ENCODE peak calls at places on chromosomes 12 and 14, in nine cellular contexts. T is IMR-90, B is GM12865, I is MG63, A is ovary, O is astrocyte of the spinal cord, U is adipocyte, Y is cardiac fibroblast, V is neuronal stem cell. E is an unnamed sample.

GRCh38 chr12:79776111-79776510 is 85.3 kb upstream of the PAWR start:
- DNase-seq in T (peak), B (no peak), I (no peak), A (no peak), O (peak), U (peak), Y (peak), V (no peak), E (no peak)

GRCh38 chr14:95394981-95395737 is 75.5 kb upstream of the CLMN start:
- DNase-seq in T (no peak), B (peak), I (peak), A (no peak), O (no peak), U (no peak), Y (no peak), V (no peak), E (no peak)

GRCh38 chr14:62451221-62451620 is 594.0 kb downstream of the KCNH5 start:
- DNase-seq in T (no peak), B (no peak), I (no peak), A (no peak), O (no peak), U (no peak), Y (no peak), V (no peak), E (no peak)

GRCh38 chr12:54431911-54432814 is 13.1 kb upstream of the ITGA5 start:
- DNase-seq in T (peak), B (no peak), I (peak), A (peak), O (peak), U (no peak), Y (peak), V (no peak), E (no peak)

GRCh38 chr12:45232771-45233372 is 17.0 kb downstream of the ANO6 start:
- DNase-seq in T (peak), B (peak), I (peak), A (no peak), O (peak), U (peak), Y (peak), V (no peak), E (peak)

GRCh38 chr14:29518335-29518734 is 409.3 kb downstream of the PRKD1 start:
- DNase-seq in T (peak), B (no peak), I (no peak), A (no peak), O (peak), U (peak), Y (peak), V (no peak), E (no peak)

GRCh38 chr12:110794623-110795280 is 52.0 kb upstream of the CCDC63 start:
- DNase-seq in T (no peak), B (peak), I (peak), A (no peak), O (no peak), U (peak), Y (peak), V (no peak), E (no peak)

GRCh38 chr12:11814362-11814761 is 164.9 kb downstream of the ETV6 start:
- DNase-seq in T (peak), B (no peak), I (peak), A (no peak), O (peak), U (peak), Y (peak), V (no peak), E (no peak)

DNA sequence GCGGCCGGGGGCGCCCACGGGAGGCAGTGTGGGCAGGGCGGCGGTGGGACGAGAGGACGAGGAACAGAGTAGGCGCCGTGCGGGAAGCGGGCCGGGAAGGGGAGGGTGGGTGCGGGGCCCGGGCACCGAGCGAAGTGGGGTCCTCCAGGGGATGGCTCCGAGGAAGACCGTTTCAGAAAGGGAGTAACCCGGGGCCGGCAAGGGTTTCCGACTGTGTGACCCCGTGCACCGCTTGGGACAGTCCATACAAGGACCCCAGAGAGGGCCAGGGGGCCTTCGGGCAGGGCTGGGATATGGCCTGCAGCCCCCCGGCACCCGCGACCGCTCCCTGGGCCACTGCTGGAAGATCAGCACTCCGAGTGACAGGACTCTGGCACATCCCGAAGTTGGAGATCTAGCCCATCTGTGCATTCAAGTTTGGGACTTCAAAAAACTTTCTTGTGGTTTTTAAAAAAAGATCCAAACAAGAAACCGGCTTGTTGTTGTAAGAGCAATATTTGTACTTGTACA is 448 bp downstream of the TSPAN9 start:
- DNase-seq in T (peak), B (no peak), I (peak), A (peak), O (peak), U (peak), Y (peak), V (no peak), E (no peak)
- H3K4me3 ChIP-seq in T (peak), B (peak), I (peak), A (peak), O (peak), U (peak), Y (peak), V (peak), E (peak)

DNA sequence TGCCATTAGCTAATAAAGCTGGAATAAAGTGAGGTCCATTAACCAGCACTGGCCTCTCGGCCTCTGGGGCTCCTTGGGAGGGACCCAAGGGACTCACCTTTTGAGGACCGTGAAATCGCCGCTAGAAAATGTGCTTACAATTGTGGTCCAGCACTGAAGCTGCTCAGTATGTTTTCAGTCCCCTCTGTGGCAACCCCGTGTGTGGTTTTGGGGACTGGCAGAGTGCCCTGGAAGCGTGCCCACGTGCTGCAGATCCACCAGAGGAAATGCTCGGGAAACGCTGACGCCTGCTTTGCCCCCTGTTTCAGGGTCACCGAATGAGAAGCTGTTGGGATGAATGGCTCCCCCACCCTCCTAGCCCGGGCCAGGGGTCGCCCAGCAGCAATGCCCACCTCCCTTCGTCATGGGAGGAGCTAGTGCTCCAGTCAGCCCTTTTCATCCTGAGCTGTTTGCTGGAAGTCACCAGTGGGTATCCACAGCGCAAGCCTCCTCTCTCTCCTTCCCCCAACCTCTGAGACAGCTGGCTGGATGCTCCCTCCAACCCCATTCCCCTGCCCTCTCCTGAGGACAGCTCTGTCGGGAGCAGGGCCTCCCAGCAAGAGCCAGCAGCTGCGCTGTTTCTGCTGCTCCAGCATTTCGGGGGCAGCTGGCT is 33.1 kb upstream of the PPP1R13B start:
- DNase-seq in T (peak), B (no peak), I (peak), A (peak), O (peak), U (peak), Y (peak), V (no peak), E (no peak)
- H3K4me3 ChIP-seq in T (no peak), B (no peak), I (no peak), A (peak), O (no peak), U (peak), Y (peak), V (no peak), E (no peak)

GRCh38 chr12:6966351-6966750 is 4.1 kb downstream of the PHB2 start:
- DNase-seq in T (no peak), B (peak), I (no peak), A (no peak), O (no peak), U (no peak), Y (no peak), V (no peak), E (no peak)

GRCh38 chr12:6967548-6968100 is 2.8 kb downstream of the PHB2 start:
- DNase-seq in T (no peak), B (no peak), I (no peak), A (peak), O (no peak), U (no peak), Y (no peak), V (no peak), E (no peak)

GRCh38 chr12:6965714-6966113 is 4.8 kb downstream of the PHB2 start:
- DNase-seq in T (no peak), B (peak), I (no peak), A (no peak), O (no peak), U (no peak), Y (no peak), V (no peak), E (no peak)

GRCh38 chr12:6970096-6970527 is 352 bp downstream of the PHB2 start:
- DNase-seq in T (no peak), B (peak), I (peak), A (peak), O (no peak), U (no peak), Y (no peak), V (no peak), E (peak)

DNA sequence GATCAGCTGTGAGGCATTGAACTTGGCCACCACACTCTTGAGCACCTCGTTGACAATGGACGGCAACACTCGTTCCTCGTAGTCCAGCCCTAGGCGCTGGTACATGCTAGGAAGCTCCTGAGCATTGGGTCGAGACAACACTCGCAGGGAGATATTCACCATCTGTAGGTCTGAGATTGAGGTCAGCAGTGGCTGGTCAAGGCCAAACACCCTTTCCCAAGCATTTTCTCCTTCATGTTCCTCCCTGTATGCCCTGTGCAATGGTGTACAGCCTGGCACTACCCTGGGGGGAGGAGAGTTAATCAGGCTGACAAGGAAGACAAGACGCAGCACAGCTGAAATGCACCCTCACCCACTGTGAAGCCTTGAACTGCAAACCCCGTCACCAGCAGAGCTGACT is 2.0 kb downstream of the PHB2 start:
- DNase-seq in T (no peak), B (no peak), I (no peak), A (peak), O (no peak), U (no peak), Y (no peak), V (no peak), E (no peak)
- H3K4me3 ChIP-seq in T (no peak), B (peak), I (no peak), A (no peak), O (no peak), U (peak), Y (no peak), V (no peak), E (no peak)

DNA sequence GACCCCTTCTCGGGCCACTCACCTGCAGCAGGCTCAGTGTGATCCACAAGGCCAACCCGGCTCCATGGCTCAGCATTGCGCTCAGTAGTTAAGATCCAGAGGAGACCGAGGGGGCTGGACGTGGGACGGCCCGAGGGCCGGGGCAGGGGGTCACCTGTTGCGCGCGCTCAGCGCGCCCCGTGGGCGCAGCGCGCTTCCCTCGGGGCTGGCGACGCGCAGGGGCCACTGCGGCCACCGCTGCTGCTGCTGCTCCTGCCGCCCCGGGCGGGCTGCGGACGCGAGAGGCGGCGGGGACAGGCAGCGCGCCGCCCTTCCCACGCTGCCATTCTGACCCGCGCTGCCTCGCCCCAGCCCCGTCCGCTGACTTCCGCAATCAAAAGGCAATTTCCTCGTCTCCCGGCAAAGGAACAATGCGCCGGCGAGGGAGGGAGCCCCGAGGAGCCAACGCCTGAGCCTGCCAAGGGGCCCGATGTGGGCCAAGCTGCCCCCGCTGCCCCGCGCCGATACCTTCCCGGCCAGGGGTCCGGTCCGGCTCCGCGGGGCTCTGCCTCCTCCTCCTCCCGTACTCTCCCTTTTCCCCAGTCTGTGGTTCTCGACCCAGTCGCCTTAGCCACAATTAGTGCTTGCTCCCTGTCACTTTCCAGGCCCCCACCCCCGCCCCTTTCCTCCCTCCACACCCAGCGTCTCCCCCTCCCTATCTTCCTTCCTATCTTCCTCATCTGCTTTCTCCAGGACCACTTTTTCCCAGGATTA is 27.3 kb downstream of the PTPRB start:
- DNase-seq in T (no peak), B (no peak), I (peak), A (no peak), O (no peak), U (peak), Y (peak), V (no peak), E (no peak)
- H3K4me3 ChIP-seq in T (peak), B (no peak), I (peak), A (peak), O (peak), U (peak), Y (peak), V (peak), E (peak)

GRCh38 chr12:51687142-51687935 is 96.3 kb downstream of the SCN8A start:
- DNase-seq in T (peak), B (no peak), I (peak), A (no peak), O (peak), U (peak), Y (peak), V (no peak), E (no peak)
- H3K4me3 ChIP-seq in T (no peak), B (no peak), I (no peak), A (no peak), O (no peak), U (peak), Y (no peak), V (no peak), E (no peak)

GRCh38 chr14:22883191-22883976 is at the start of gene REM2:
- DNase-seq in T (no peak), B (no peak), I (no peak), A (no peak), O (no peak), U (no peak), Y (no peak), V (no peak), E (no peak)
- H3K4me3 ChIP-seq in T (no peak), B (no peak), I (no peak), A (no peak), O (no peak), U (no peak), Y (no peak), V (peak), E (no peak)

GRCh38 chr14:74511966-74512365 is 18.4 kb downstream of the ISCA2 start:
- DNase-seq in T (no peak), B (no peak), I (peak), A (no peak), O (no peak), U (no peak), Y (no peak), V (no peak), E (no peak)

GRCh38 chr14:74515891-74516412 is 22.4 kb downstream of the ISCA2 start:
- DNase-seq in T (no peak), B (no peak), I (no peak), A (no peak), O (no peak), U (no peak), Y (no peak), V (no peak), E (no peak)

GRCh38 chr14:74516451-74517155 is 23.0 kb downstream of the ISCA2 start:
- DNase-seq in T (peak), B (no peak), I (peak), A (peak), O (peak), U (peak), Y (peak), V (no peak), E (peak)

GRCh38 chr14:74512431-74512830 is 18.9 kb downstream of the ISCA2 start:
- DNase-seq in T (no peak), B (no peak), I (no peak), A (no peak), O (no peak), U (no peak), Y (no peak), V (no peak), E (no peak)

GRCh38 chr14:74514471-74514932 is 20.9 kb downstream of the ISCA2 start:
- DNase-seq in T (peak), B (peak), I (peak), A (no peak), O (peak), U (no peak), Y (peak), V (no peak), E (no peak)
- H3K4me3 ChIP-seq in T (no peak), B (no peak), I (peak), A (no peak), O (no peak), U (peak), Y (no peak), V (no peak), E (no peak)

DNA sequence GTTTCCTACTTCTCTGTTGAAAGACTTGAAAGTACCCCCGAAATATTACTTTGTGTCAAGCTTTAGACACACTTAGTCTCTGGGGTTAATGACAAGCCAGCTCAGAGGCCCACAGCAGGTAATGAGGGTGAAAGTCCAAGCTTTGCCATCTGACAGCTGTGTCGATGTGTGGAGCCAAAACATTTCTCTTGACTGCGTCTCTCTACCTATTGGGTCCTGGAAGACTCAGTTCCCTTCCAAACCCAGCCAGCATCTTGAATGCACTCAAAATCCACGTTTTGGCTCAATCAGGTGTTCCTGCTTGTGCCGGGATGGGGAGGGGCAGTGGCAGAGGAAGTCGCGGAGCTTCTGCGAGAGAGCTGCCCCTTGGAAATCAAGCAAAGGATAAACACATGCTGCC is 3.2 kb downstream of the PLXNC1 start:
- DNase-seq in T (no peak), B (no peak), I (no peak), A (no peak), O (no peak), U (no peak), Y (no peak), V (no peak), E (no peak)
- H3K4me3 ChIP-seq in T (no peak), B (no peak), I (no peak), A (no peak), O (no peak), U (no peak), Y (no peak), V (no peak), E (no peak)